ENCODE peak calls at places on chromosome 13, in four cellular contexts. E is amniotic stem cell, A is psoas muscle, V is GDM1. H is an unnamed sample.

GRCh38 chr13:95480131-95480545 is 72.4 kb upstream of the CLDN10 start:
- DNase-seq in E (no peak), A (peak), V (peak), H (no peak)

GRCh38 chr13:23268441-23268840 is 87.7 kb downstream of the SGCG start:
- DNase-seq in E (no peak), A (no peak), V (no peak), H (no peak)

GRCh38 chr13:106919638-106920037 is 351.7 kb upstream of the ARGLU1 start:
- DNase-seq in E (no peak), A (peak), V (no peak), H (no peak)

GRCh38 chr13:86914757-86915156 is 756.4 kb upstream of the SLITRK5 start:
- DNase-seq in E (no peak), A (no peak), V (no peak), H (no peak)

GRCh38 chr13:104198811-104199210 is 1132.6 kb upstream of the SLC10A2 start:
- DNase-seq in E (no peak), A (no peak), V (no peak), H (no peak)

GRCh38 chr13:93559718-93560117 is 333.1 kb downstream of the GPC6 start:
- DNase-seq in E (no peak), A (no peak), V (no peak), H (no peak)

GRCh38 chr13:60411983-60412382 is 15.0 kb downstream of the TDRD3 start:
- DNase-seq in E (no peak), A (no peak), V (no peak), H (no peak)

GRCh38 chr13:101654916-101655315 is 202.4 kb downstream of the ITGBL1 start:
- DNase-seq in E (no peak), A (no peak), V (no peak), H (no peak)

GRCh38 chr13:32200741-32201140 is 114.4 kb downstream of the ZAR1L start:
- DNase-seq in E (no peak), A (no peak), V (no peak), H (no peak)

GRCh38 chr13:95684463-95684862 is 7.5 kb downstream of the DNAJC3 start:
- DNase-seq in E (no peak), A (no peak), V (no peak), H (no peak)

GRCh38 chr13:24619302-24619701 is 60.9 kb upstream of the ATP12A start:
- DNase-seq in E (no peak), A (no peak), V (no peak), H (no peak)

GRCh38 chr13:23069571-23069970 is 111.2 kb upstream of the SGCG start:
- DNase-seq in E (peak), A (no peak), V (no peak), H (no peak)

GRCh38 chr13:34361528-34361927 is 543.6 kb downstream of the RFC3 start:
- DNase-seq in E (peak), A (no peak), V (no peak), H (no peak)

GRCh38 chr13:21326155-21327030 is 132.7 kb downstream of the ZDHHC20 start:
- DNase-seq in E (peak), A (no peak), V (no peak), H (peak)

GRCh38 chr13:72792640-72793039 is 10.7 kb downstream of the PIBF1 start:
- DNase-seq in E (no peak), A (no peak), V (no peak), H (no peak)

GRCh38 chr13:78192721-78193120 is 274.1 kb upstream of the EDNRB start:
- DNase-seq in E (peak), A (no peak), V (no peak), H (no peak)

GRCh38 chr13:41004875-41005693 is 14.0 kb downstream of the ELF1 start:
- DNase-seq in E (no peak), A (no peak), V (peak), H (no peak)

GRCh38 chr13:60267498-60268202 is 103.9 kb upstream of the DIAPH3 start:
- DNase-seq in E (no peak), A (no peak), V (peak), H (no peak)

GRCh38 chr13:20566917-20567755 is at the start of gene IFT88:
- DNase-seq in E (peak), A (peak), V (peak), H (peak)

H was measured in substantia nigra.